ENCODE peak calls at places on chromosomes 5 and 9, in eight cellular contexts. R, Z, U, F, Q, B, V and D are unnamed samples.

GRCh38 chr9:128714586-128715435 is 9.1 kb downstream of the ZDHHC12 start:
- DNase-seq in R (no peak), Z (no peak), U (no peak), F (no peak), Q (no peak), B (peak; percentile 34), V (no peak), D (no peak)

GRCh38 chr9:127405344-127406125 is 8.6 kb downstream of the SLC2A8 start:
- DNase-seq in R (no peak), Z (no peak), U (no peak), F (no peak), Q (no peak), B (no peak), V (no peak), D (no peak)

GRCh38 chr5:151298063-151298462 is 5.5 kb downstream of the SLC36A3 start:
- DNase-seq in R (peak; percentile 80), Z (no peak), U (peak; percentile 68), F (peak; percentile 72), Q (peak; percentile 55), B (no peak), V (peak; percentile 50), D (peak; percentile 23)

GRCh38 chr9:89873801-89874200 is 269.0 kb downstream of the GADD45G start:
- DNase-seq in R (no peak), Z (no peak), U (no peak), F (no peak), Q (no peak), B (peak; percentile 18), V (no peak), D (no peak)

GRCh38 chr9:73011346-73011745 is 58.5 kb upstream of the ALDH1A1 start:
- DNase-seq in R (peak; percentile 63), Z (no peak), U (no peak), F (no peak), Q (no peak), B (no peak), V (peak; percentile 1), D (no peak)

GRCh38 chr9:10613413-10613812 is 611 bp upstream of the PTPRD start:
- DNase-seq in R (no peak), Z (no peak), U (no peak), F (no peak), Q (no peak), B (no peak), V (no peak), D (no peak)

GRCh38 chr5:168443950-168444700 is 42.1 kb upstream of the RARS1 start:
- DNase-seq in R (peak; percentile 74), Z (no peak), U (no peak), F (no peak), Q (no peak), B (no peak), V (peak; percentile 75), D (no peak)

GRCh38 chr5:67020231-67020630 is 176.4 kb downstream of the CD180 start:
- DNase-seq in R (no peak), Z (no peak), U (no peak), F (no peak), Q (no peak), B (no peak), V (no peak), D (no peak)

GRCh38 chr9:5988265-5988664 is 27.2 kb downstream of the RANBP6 start:
- DNase-seq in R (no peak), Z (no peak), U (no peak), F (peak; percentile 3), Q (no peak), B (no peak), V (no peak), D (no peak)

GRCh38 chr5:68252678-68253520 is 37.3 kb downstream of the PIK3R1 start:
- DNase-seq in R (peak; percentile 83), Z (peak; percentile 42), U (peak; percentile 66), F (peak; percentile 64), Q (peak; percentile 85), B (no peak), V (peak; percentile 78), D (peak; percentile 38)

GRCh38 chr9:115691097-115691496 is 462.5 kb upstream of the PAPPA start:
- DNase-seq in R (peak; percentile 94), Z (peak; percentile 93), U (no peak), F (peak; percentile 83), Q (no peak), B (no peak), V (peak; percentile 99), D (no peak)

GRCh38 chr5:54703091-54703490 is 185.5 kb downstream of the SNX18 start:
- DNase-seq in R (peak; percentile 82), Z (peak; percentile 69), U (no peak), F (peak; percentile 23), Q (peak; percentile 56), B (no peak), V (peak; percentile 93), D (no peak)

DNA sequence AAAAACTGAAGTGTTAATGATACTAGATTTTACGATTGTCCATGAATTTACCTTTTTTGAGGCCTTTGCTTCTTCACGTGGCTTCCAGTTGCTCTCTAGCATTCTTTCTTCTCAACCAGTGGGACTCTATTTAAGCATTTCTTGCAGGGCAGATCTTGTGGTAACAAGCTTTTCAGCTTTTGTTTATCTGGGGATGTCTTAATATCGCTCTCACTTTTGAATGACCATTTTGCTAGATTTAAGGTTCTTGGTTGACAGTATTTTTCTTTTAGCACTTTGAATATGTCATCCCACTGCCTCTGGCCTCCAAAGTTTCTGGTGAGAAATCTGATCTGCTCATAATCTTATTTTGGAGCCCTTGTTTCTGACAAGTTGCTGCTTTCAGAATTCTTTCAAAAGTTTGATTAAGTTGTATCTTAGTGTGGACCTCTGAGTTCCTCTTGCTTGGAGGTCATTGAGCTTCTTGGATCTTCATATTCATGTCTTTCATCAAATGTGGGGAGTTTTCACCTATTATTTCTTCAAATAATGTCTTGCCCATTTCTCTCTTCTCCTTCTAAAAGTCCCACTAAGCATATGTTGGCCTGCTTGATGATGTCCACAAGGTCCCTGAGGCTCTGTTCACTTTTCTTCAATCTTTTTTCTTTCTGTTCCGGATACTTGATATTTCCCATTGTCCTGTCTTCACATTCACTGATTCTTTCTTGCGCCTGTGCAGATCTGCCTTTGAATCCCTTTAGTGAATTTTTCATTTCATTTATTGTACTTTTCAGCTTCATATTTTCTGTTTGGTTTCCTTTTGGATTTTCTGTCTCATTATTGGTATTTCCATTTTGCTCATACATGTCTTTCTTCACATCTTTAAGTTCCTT is 8.8 kb downstream of the EXOC3 start:
- DNase-seq in R (no peak), Z (no peak), U (no peak), F (no peak), Q (no peak), B (no peak), V (no peak), D (no peak)
- H3K4me3 ChIP-seq in R (no peak overlapping the region), Z (no peak overlapping the region), U (no peak overlapping the region), F (no peak overlapping the region), Q (no peak overlapping the region), B (no peak overlapping the region), V (no peak overlapping the region), D (no peak overlapping the region)

GRCh38 chr5:177041936-177042335 is 19.4 kb downstream of the ZNF346 start:
- DNase-seq in R (no peak), Z (no peak), U (no peak), F (no peak), Q (no peak), B (no peak), V (no peak), D (no peak)

GRCh38 chr5:177045628-177046027 is 23.1 kb downstream of the ZNF346 start:
- DNase-seq in R (no peak), Z (no peak), U (no peak), F (no peak), Q (no peak), B (no peak), V (no peak), D (no peak)

GRCh38 chr5:177040814-177041410 is 18.4 kb downstream of the ZNF346 start:
- DNase-seq in R (peak; percentile 55), Z (no peak), U (no peak), F (no peak), Q (no peak), B (no peak), V (peak; percentile 45), D (no peak)

GRCh38 chr5:177043958-177044357 is 21.5 kb downstream of the ZNF346 start:
- DNase-seq in R (no peak), Z (no peak), U (no peak), F (no peak), Q (no peak), B (no peak), V (no peak), D (no peak)

GRCh38 chr5:177043114-177043513 is 20.6 kb downstream of the ZNF346 start:
- DNase-seq in R (no peak), Z (no peak), U (no peak), F (no peak), Q (no peak), B (no peak), V (no peak), D (no peak)
- H3K27ac ChIP-seq in R (no peak overlapping the region), Z (no peak overlapping the region), U (no peak overlapping the region), F (no peak overlapping the region), Q (no peak overlapping the region), B (no peak overlapping the region), V (no peak overlapping the region), D (no peak overlapping the region)

DNA sequence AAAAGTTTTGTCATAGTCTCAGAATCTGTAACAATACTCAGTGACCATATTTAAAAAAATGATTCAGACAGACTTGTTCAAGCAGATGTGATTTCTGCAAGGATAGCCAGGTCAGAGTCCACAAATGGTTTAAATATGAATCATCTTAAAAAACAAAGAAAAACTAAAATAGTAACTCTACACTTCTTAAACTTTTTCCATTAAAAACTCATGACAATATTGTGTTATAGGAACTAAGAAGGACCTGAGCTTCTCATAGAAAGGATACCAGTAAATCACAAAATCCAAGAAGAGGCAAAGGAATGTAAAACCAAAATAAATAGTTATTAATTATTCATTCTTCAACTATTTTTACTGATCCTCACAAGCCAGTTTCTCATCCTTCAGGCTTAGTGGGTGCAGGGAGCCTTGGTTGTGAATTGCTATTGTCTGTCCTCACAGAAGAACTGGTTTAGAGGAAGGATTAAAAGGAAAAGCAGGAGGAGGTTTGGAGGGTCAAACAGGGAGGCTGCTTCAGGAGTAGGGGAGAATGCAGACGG is 110.5 kb downstream of the CCDC192 start:
- DNase-seq in R (peak; percentile 64), Z (no peak), U (no peak), F (peak; percentile 79), Q (peak; percentile 56), B (no peak), V (peak; percentile 91), D (no peak)
- H3K4me3 ChIP-seq in R (no peak overlapping the region), Z (no peak overlapping the region), U (no peak overlapping the region), F (no peak overlapping the region), Q (no peak overlapping the region), B (no peak overlapping the region), V (no peak overlapping the region), D (no peak overlapping the region)

DNA sequence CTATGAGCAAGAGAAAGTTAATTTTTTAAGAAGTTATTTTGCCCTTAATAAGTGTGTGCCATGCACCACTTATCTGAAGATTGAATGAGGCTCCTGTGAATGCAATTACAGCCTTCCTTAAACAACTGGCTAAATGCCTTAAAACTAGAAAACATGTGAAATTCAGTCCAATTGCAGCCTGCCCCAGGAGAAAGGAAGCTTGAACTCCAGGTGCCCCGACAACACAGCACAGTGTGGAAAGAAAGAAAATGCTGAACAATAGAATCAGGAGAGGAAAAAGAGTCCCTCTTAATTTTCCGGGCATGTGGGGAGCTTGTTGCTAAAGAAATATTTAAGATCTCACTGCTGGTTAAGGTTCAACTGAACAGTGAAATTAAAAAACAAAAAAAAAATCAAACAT is 8.8 kb downstream of the LHFPL2 start:
- DNase-seq in R (peak; percentile 53), Z (no peak), U (no peak), F (no peak), Q (peak; percentile 22), B (no peak), V (no peak), D (no peak)
- H3K27ac ChIP-seq in R (peak overlapping the region; percentile 98), Z (no peak overlapping the region), U (no peak overlapping the region), F (peak overlapping the region; percentile 66), Q (no peak overlapping the region), B (no peak overlapping the region), V (peak overlapping the region; percentile 63), D (no peak overlapping the region)

GRCh38 chr5:61159841-61160240 is 2.4 kb downstream of the SMIM15 start:
- DNase-seq in R (peak; percentile 53), Z (no peak), U (no peak), F (no peak), Q (no peak), B (no peak), V (no peak), D (no peak)
- H3K4me3 ChIP-seq in R (no peak overlapping the region), Z (no peak overlapping the region), U (no peak overlapping the region), F (no peak overlapping the region), Q (no peak overlapping the region), B (no peak overlapping the region), V (no peak overlapping the region), D (no peak overlapping the region)